ENCODE peak calls at places on chromosomes 2 and 18, in ten cellular contexts. A is A549, N is fibroblast of pulmonary artery, P is heart left ventricle, V is omental fat pad, U is GM12865, J is heart right ventricle, S is epithelial cell of esophagus, C is fibroblast of villous mesenchyme, H is foreskin keratinocyte. Q is an unnamed sample.

GRCh38 chr2:191165190-191165643 is 14.4 kb upstream of the STAT4 start:
- DNase-seq in U (peak), J (no peak), V (no peak), S (peak), P (no peak), N (peak), C (peak), A (peak), H (no peak), Q (peak)

GRCh38 chr2:151200844-151201243 is 60.8 kb downstream of the RBM43 start:
- DNase-seq in P (no peak), A (no peak), S (no peak), J (no peak), C (no peak), U (no peak), H (no peak), V (no peak), N (no peak), Q (no peak)

GRCh38 chr2:152407204-152407721 is 72.3 kb downstream of the FMNL2 start:
- DNase-seq in P (peak), S (peak), C (peak), H (no peak), N (peak), V (no peak), U (peak), A (peak), J (peak), Q (peak)

GRCh38 chr2:64861338-64862000 is 127.7 kb upstream of the SLC1A4 start:
- DNase-seq in A (no peak), N (no peak), V (no peak), P (no peak), U (no peak), H (no peak), J (no peak), S (no peak), C (no peak), Q (no peak)

GRCh38 chr18:62088146-62088545 is 98.7 kb downstream of the PIGN start:
- DNase-seq in N (peak), U (no peak), A (no peak), S (no peak), C (peak), P (no peak), J (no peak), V (no peak), H (no peak), Q (peak)

GRCh38 chr2:117615106-117615505 is 199.4 kb upstream of the DDX18 start:
- DNase-seq in A (no peak), S (no peak), N (no peak), H (no peak), P (no peak), C (no peak), J (no peak), V (no peak), U (no peak), Q (no peak)

GRCh38 chr18:58570360-58571064 is 58.4 kb downstream of the ALPK2 start:
- DNase-seq in A (no peak), U (no peak), N (no peak), C (peak), S (no peak), J (no peak), H (no peak), P (no peak), V (no peak), Q (no peak)

GRCh38 chr18:64017870-64018269 is 48.0 kb downstream of the SERPINB8 start:
- DNase-seq in C (peak), N (peak), S (peak), A (peak), J (no peak), U (peak), V (no peak), P (no peak), H (no peak), Q (peak)

DNA sequence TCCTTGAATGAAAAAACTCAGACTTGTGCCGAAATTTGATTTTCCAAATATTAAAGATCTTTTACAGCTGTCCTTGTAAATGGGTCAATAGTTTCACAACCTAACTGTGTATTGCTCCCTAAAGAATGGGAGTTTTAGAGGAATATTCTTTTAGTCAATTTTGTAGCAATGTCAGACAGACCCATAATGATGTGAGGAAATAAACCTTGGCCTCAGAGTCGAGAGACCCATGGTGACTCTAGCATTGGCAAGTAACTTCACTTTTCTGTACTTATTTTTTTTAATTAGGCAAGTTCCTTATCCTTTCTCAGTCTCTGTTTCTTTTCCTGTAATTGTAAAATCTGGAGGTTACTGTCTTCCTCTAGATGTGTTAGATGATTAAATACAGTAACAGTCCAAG is 466.9 kb downstream of the TNS1 start:
- DNase-seq in P (no peak), C (no peak), N (no peak), H (no peak), J (no peak), U (no peak), S (no peak), A (no peak), V (no peak), Q (no peak)
- TF ChIP-seq CTCF in P (no peak), C (no peak), N (no peak), H (no peak), J (no peak), U (no peak), S (no peak), A (no peak), V (no peak), Q (no peak)

GRCh38 chr2:157338013-157338412 is 12.4 kb upstream of the ERMN start:
- DNase-seq in S (no peak), V (no peak), U (no peak), J (no peak), P (no peak), C (no peak), A (no peak), N (no peak), H (no peak), Q (no peak)

GRCh38 chr2:157334335-157334734 is 8.7 kb upstream of the ERMN start:
- DNase-seq in C (no peak), U (no peak), A (no peak), N (no peak), P (no peak), H (no peak), J (no peak), S (no peak), V (no peak), Q (no peak)

GRCh38 chr2:157333304-157334047 is 7.9 kb upstream of the ERMN start:
- DNase-seq in H (no peak), N (no peak), A (no peak), S (peak), U (no peak), V (no peak), C (no peak), P (no peak), J (no peak), Q (no peak)

GRCh38 chr2:157334797-157335196 is 9.2 kb upstream of the ERMN start:
- DNase-seq in P (no peak), V (no peak), C (no peak), H (no peak), J (no peak), A (no peak), U (no peak), N (no peak), S (no peak), Q (no peak)

DNA sequence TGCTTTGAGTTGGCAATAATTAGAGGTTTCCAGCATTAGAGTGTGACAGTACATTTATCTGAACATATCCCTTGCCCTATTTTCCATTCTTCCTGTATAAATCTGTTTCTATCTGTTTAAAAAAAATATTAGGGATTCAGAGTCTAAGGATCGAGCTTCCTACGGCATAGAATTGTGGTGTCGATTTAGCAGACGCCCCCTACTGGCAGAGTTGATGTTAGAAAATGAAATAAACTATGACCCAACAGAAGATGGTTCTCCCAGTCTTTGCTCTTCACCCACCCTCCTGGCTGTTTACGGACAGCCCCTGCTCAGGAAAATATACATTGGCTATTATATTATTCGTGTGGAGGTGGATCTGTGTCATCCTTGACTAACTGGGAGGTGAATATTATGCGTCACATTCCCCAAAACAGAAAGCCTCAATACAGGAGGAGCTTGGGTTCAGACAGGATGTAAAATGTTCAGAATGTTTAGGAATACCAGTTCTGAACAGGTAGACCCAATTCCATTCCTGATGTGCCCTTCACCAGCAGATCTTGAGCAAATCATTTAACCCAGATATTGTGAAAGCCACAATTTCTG is 10.6 kb upstream of the ERMN start:
- DNase-seq in J (peak), V (peak), H (no peak), P (no peak), S (peak), A (peak), N (peak), U (peak), C (peak), Q (peak)
- TF ChIP-seq CTCF in J (peak), V (peak), H (peak), P (peak), S (peak), A (peak), N (peak), U (peak), C (peak), Q (peak)

GRCh38 chr2:44578401-44579135 is 216.8 kb downstream of the CAMKMT start:
- DNase-seq in C (peak), U (peak), P (no peak), J (no peak), A (no peak), N (peak), H (peak), S (peak), V (no peak), Q (peak)

GRCh38 chr2:44579136-44579836 is 217.5 kb downstream of the CAMKMT start:
- DNase-seq in A (no peak), C (no peak), S (peak), H (no peak), P (no peak), J (no peak), V (no peak), U (no peak), N (peak), Q (peak)

GRCh38 chr2:44580875-44581515 is 219.2 kb downstream of the CAMKMT start:
- DNase-seq in N (no peak), A (no peak), U (no peak), V (no peak), H (no peak), S (no peak), C (no peak), P (no peak), J (no peak), Q (no peak)

GRCh38 chr2:44582363-44583008 is 220.7 kb downstream of the CAMKMT start:
- DNase-seq in C (peak), V (no peak), P (no peak), N (peak), S (peak), A (no peak), U (no peak), H (no peak), J (no peak), Q (peak)

GRCh38 chr2:44579837-44580230 is 218.1 kb downstream of the CAMKMT start:
- DNase-seq in C (no peak), S (no peak), H (no peak), J (no peak), A (no peak), V (no peak), N (no peak), P (no peak), U (no peak), Q (no peak)
- TF ChIP-seq CTCF in C (no peak), S (no peak), H (no peak), J (no peak), A (no peak), V (no peak), N (no peak), P (no peak), U (no peak), Q (no peak)

DNA sequence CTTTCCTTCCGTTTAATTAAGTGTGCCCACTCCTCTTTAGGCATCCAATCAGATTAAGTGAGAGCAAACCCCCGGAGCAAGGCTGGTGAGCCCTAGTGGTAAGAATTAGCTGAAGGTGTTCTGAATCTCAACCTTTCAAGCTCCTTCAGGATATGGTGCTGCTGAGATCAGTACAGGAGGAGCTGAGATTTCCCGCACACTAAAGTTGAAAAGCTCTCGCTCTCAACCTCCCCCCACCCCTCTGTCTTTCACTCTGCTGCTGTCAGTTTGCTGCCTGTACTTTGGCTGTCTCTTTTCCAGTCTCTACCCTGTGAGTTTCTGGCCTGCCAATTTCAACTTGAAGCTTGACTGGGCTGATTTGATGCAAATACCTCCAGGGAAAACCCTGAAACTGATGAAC is 15.7 kb downstream of the ZEB2 start:
- DNase-seq in J (no peak), H (no peak), S (no peak), N (no peak), A (no peak), P (no peak), U (no peak), C (no peak), V (no peak), Q (no peak)
- TF ChIP-seq CTCF in J (no peak), H (no peak), S (no peak), N (peak), A (no peak), P (no peak), U (no peak), C (peak), V (no peak), Q (peak)

DNA sequence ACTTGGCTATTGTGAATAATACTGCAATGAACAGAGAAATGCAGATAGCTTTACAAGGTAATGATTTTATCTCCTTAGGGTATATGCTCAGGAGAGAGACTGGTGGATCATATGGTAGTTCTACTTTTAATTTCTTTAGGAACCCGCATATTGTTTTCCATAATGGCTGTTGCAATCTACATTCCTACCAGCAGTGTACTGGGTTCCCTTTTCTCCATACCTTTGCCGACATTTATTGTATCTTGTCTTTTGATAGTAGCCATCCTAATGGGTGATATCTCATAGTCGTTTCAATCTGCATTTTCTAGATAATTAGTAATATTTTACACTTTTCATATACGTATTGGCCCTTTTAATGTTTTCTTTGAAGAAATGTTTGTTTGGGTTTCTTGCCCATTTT is 702.9 kb upstream of the ACVR2A start:
- DNase-seq in P (no peak), C (no peak), U (no peak), J (no peak), S (no peak), A (no peak), H (no peak), V (no peak), N (no peak), Q (no peak)
- TF ChIP-seq CTCF in P (no peak), C (peak), U (no peak), J (no peak), S (no peak), A (no peak), H (peak), V (no peak), N (peak), Q (peak)

GRCh38 chr2:239961662-239962220 is 63.4 kb downstream of the NDUFA10 start:
- DNase-seq in H (no peak), S (no peak), N (no peak), C (no peak), U (no peak), A (no peak), V (no peak), P (no peak), J (no peak), Q (no peak)

GRCh38 chr2:239963646-239964205 is 61.4 kb downstream of the NDUFA10 start:
- DNase-seq in H (no peak), S (no peak), U (no peak), V (no peak), A (no peak), P (no peak), J (no peak), N (no peak), C (no peak), Q (no peak)

GRCh38 chr2:239959059-239959971 is 65.8 kb downstream of the NDUFA10 start:
- DNase-seq in P (no peak), J (no peak), C (no peak), H (no peak), N (peak), S (no peak), U (no peak), A (no peak), V (no peak), Q (peak)

GRCh38 chr2:239962890-239963591 is 62.1 kb downstream of the NDUFA10 start:
- DNase-seq in J (no peak), A (no peak), N (no peak), C (no peak), U (no peak), P (no peak), H (no peak), S (no peak), V (no peak), Q (no peak)

GRCh38 chr2:239960929-239961661 is 64.0 kb downstream of the NDUFA10 start:
- DNase-seq in J (no peak), C (no peak), N (no peak), P (no peak), S (no peak), V (no peak), A (no peak), H (no peak), U (peak), Q (no peak)
- TF ChIP-seq CTCF in J (no peak), C (no peak), N (no peak), P (peak), S (no peak), V (no peak), A (no peak), H (no peak), U (peak), Q (no peak)

DNA sequence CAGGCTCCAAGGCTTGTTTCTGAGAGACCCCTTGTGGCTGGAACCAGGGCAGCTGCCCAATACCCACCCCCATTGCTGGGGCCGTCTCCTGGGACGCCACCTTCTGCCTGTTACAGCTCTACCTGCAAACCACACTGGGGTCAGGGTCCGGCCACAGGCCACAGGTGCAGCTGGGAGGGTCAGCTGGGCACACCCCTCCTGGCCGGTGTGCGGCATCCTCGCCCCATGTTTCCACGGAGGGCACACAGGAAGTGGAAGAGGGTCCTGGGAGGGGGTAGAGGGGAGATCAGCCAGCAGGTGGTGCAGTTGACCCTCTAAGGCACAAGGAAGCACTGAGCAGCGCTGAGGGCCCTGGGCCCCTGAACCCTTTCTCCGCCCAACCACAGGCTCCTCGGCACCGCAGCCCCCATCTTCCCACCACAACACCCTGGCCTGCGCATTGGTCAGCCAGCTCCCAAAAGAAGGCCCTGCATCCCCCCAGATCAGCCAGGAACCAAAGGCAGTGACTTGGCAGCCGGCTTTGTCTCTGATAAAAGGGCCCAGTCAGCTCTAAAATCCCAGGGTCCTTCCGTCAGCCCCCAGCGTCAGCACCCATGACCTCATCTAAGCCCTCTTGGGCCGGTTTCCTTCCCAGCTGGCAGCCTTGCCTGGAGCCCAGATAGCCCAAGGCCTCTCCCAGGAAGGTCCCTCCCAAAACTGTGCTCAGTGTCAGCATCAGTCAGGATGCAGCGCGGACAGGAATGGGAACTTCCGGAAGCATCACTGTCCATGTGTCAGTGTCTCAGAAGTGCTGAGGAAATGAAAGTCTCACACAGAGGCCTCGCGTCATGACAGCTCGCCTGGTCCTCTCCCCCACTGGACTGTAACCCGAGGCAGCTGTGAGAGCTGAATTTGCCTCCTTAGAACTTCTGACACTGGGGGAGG is 1.7 kb downstream of the ERFE start:
- DNase-seq in C (peak), V (no peak), U (peak), H (no peak), P (peak), S (no peak), J (peak), A (peak), N (peak), Q (no peak)
- TF ChIP-seq CTCF in C (peak), V (no peak), U (peak), H (peak), P (no peak), S (no peak), J (peak), A (peak), N (peak), Q (peak)

GRCh38 chr2:168160897-168161296 is 86.5 kb downstream of the STK39 start:
- DNase-seq in A (peak), H (no peak), U (peak), J (no peak), S (peak), C (no peak), P (no peak), N (no peak), V (no peak), Q (no peak)
- TF ChIP-seq CTCF in A (peak), H (peak), U (peak), J (no peak), S (peak), C (peak), P (no peak), N (peak), V (no peak), Q (peak)